ENCODE peak calls at places on chromosomes 5 and 9, in five cellular contexts. One of them, this sample, is unnamed.

GRCh38 chr5:159519365-159519764 is 189.1 kb upstream of the IL12B start:
- DNase-seq in PC-3: no peak
- DNase-seq in NT2/D1: no peak
- DNase-seq in neural progenitor cell: no peak
- DNase-seq in GM12878: no peak
- DNase-seq in this sample: no peak

GRCh38 chr5:3197699-3198098 is 397.9 kb upstream of the IRX1 start:
- DNase-seq in neural progenitor cell: peak; percentile 84
- DNase-seq in GM12878: no peak
- DNase-seq in PC-3: no peak
- DNase-seq in NT2/D1: peak; percentile 8
- DNase-seq in this sample: no peak

GRCh38 chr9:134629061-134629585 is 12.5 kb upstream of the COL5A1 start:
- DNase-seq in NT2/D1: no peak
- DNase-seq in GM12878: no peak
- DNase-seq in neural progenitor cell: no peak
- DNase-seq in PC-3: no peak
- DNase-seq in this sample: no peak

GRCh38 chr9:2857564-2858198 is 13.8 kb upstream of the PUM3 start:
- DNase-seq in neural progenitor cell: peak; percentile 84
- DNase-seq in GM12878: peak; percentile 37
- DNase-seq in NT2/D1: peak; percentile 66
- DNase-seq in PC-3: peak; percentile 75
- DNase-seq in this sample: peak; percentile 93

GRCh38 chr9:79969383-79969782 is 397.6 kb downstream of the TLE4 start:
- DNase-seq in PC-3: no peak
- DNase-seq in NT2/D1: no peak
- DNase-seq in GM12878: no peak
- DNase-seq in neural progenitor cell: no peak
- DNase-seq in this sample: no peak

GRCh38 chr9:17401858-17402257 is 177.0 kb upstream of the SH3GL2 start:
- DNase-seq in PC-3: peak; percentile 6
- DNase-seq in NT2/D1: no peak
- DNase-seq in neural progenitor cell: no peak
- DNase-seq in GM12878: no peak
- DNase-seq in this sample: no peak

GRCh38 chr9:36818965-36819870 is 214.8 kb downstream of the PAX5 start:
- DNase-seq in neural progenitor cell: peak; percentile 69
- DNase-seq in GM12878: no peak
- DNase-seq in PC-3: no peak
- DNase-seq in NT2/D1: no peak
- DNase-seq in this sample: no peak

GRCh38 chr9:91246842-91247241 is 114.9 kb downstream of the AUH start:
- DNase-seq in GM12878: no peak
- DNase-seq in neural progenitor cell: peak; percentile 23
- DNase-seq in PC-3: no peak
- DNase-seq in NT2/D1: no peak
- DNase-seq in this sample: no peak

GRCh38 chr9:114075602-114076001 is 2.5 kb downstream of the AMBP start:
- DNase-seq in GM12878: no peak
- DNase-seq in PC-3: no peak
- DNase-seq in neural progenitor cell: no peak
- DNase-seq in NT2/D1: no peak
- DNase-seq in this sample: no peak

GRCh38 chr5:982377-983237 is 26.0 kb upstream of the NKD2 start:
- DNase-seq in GM12878: no peak
- DNase-seq in PC-3: peak; percentile 23
- DNase-seq in neural progenitor cell: peak; percentile 60
- DNase-seq in NT2/D1: peak; percentile 32
- DNase-seq in this sample: no peak

GRCh38 chr9:35611230-35611797 is 6.3 kb downstream of the TESK1 start:
- DNase-seq in NT2/D1: no peak
- DNase-seq in GM12878: no peak
- DNase-seq in neural progenitor cell: peak; percentile 66
- DNase-seq in PC-3: peak; percentile 47
- DNase-seq in this sample: peak; percentile 70

GRCh38 chr9:16245756-16246440 is 624.6 kb downstream of the BNC2 start:
- DNase-seq in neural progenitor cell: no peak
- DNase-seq in NT2/D1: no peak
- DNase-seq in GM12878: no peak
- DNase-seq in PC-3: peak; percentile 18
- DNase-seq in this sample: peak; percentile 62

GRCh38 chr9:91100878-91101450 is 260.8 kb downstream of the AUH start:
- DNase-seq in NT2/D1: no peak
- DNase-seq in GM12878: no peak
- DNase-seq in PC-3: no peak
- DNase-seq in neural progenitor cell: no peak
- DNase-seq in this sample: no peak

GRCh38 chr5:165149439-165149838 is 1644.0 kb downstream of the MAT2B start:
- DNase-seq in neural progenitor cell: peak; percentile 44
- DNase-seq in GM12878: no peak
- DNase-seq in PC-3: no peak
- DNase-seq in NT2/D1: no peak
- DNase-seq in this sample: no peak

GRCh38 chr9:129570450-129571297 is 50.2 kb downstream of the C9orf50 start:
- DNase-seq in NT2/D1: no peak
- DNase-seq in GM12878: no peak
- DNase-seq in neural progenitor cell: peak; percentile 68
- DNase-seq in PC-3: peak; percentile 80
- DNase-seq in this sample: peak; percentile 94

GRCh38 chr5:80246995-80247729 is 8.7 kb downstream of the SERINC5 start:
- DNase-seq in GM12878: peak; percentile 44
- DNase-seq in neural progenitor cell: peak; percentile 82
- DNase-seq in NT2/D1: no peak
- DNase-seq in PC-3: peak; percentile 76
- DNase-seq in this sample: peak; percentile 89

GRCh38 chr5:131096774-131097695 is 68.0 kb downstream of the HINT1 start:
- DNase-seq in NT2/D1: no peak
- DNase-seq in GM12878: no peak
- DNase-seq in neural progenitor cell: no peak
- DNase-seq in PC-3: no peak
- DNase-seq in this sample: peak; percentile 9

GRCh38 chr5:943201-943873 is 50.7 kb downstream of the TRIP13 start:
- DNase-seq in PC-3: no peak
- DNase-seq in NT2/D1: no peak
- DNase-seq in GM12878: no peak
- DNase-seq in neural progenitor cell: no peak
- DNase-seq in this sample: no peak

GRCh38 chr5:176628406-176629228 is 1.7 kb downstream of the SNCB start:
- DNase-seq in PC-3: peak; percentile 37
- DNase-seq in neural progenitor cell: no peak
- DNase-seq in NT2/D1: no peak
- DNase-seq in GM12878: no peak
- DNase-seq in this sample: no peak
- H3K27me3 ChIP-seq in PC-3: peaks cover 13% of the 10 kb centered on the region
- H3K27me3 ChIP-seq in neural progenitor cell: peaks cover 87% of the 10 kb centered on the region
- H3K27me3 ChIP-seq in NT2/D1: peaks cover 39% of the 10 kb centered on the region
- H3K27me3 ChIP-seq in GM12878: peaks cover 9% of the 10 kb centered on the region
- H3K27me3 ChIP-seq in this sample: peaks cover 55% of the 10 kb centered on the region

GRCh38 chr9:130661461-130662098 is 2.8 kb upstream of the PRDM12 start:
- DNase-seq in NT2/D1: no peak
- DNase-seq in GM12878: no peak
- DNase-seq in PC-3: no peak
- DNase-seq in neural progenitor cell: peak; percentile 58
- DNase-seq in this sample: peak; percentile 25
- H3K4me3 ChIP-seq in NT2/D1: peak overlapping the region; percentile 30
- H3K4me3 ChIP-seq in GM12878: no peak overlapping the region
- H3K4me3 ChIP-seq in PC-3: no peak overlapping the region
- H3K4me3 ChIP-seq in neural progenitor cell: peak overlapping the region; percentile 52
- H3K4me3 ChIP-seq in this sample: no peak overlapping the region

GRCh38 chr5:33092719-33093118 is 348.0 kb upstream of the TARS1 start:
- DNase-seq in PC-3: no peak
- DNase-seq in GM12878: no peak
- DNase-seq in NT2/D1: no peak
- DNase-seq in neural progenitor cell: no peak
- DNase-seq in this sample: no peak
- H3K9ac ChIP-seq in PC-3: no peak overlapping the region
- H3K9ac ChIP-seq in GM12878: no peak overlapping the region
- H3K9ac ChIP-seq in NT2/D1: no peak overlapping the region
- H3K9ac ChIP-seq in neural progenitor cell: no peak overlapping the region
- H3K9ac ChIP-seq in this sample: peak overlapping the region; percentile 43

GRCh38 chr5:170601608-170602007 is 97.8 kb downstream of the KCNIP1 start:
- DNase-seq in neural progenitor cell: no peak
- DNase-seq in NT2/D1: no peak
- DNase-seq in PC-3: no peak
- DNase-seq in GM12878: no peak
- DNase-seq in this sample: no peak

GRCh38 chr5:170603101-170603500 is 99.3 kb downstream of the KCNIP1 start:
- DNase-seq in GM12878: no peak
- DNase-seq in PC-3: no peak
- DNase-seq in neural progenitor cell: no peak
- DNase-seq in NT2/D1: no peak
- DNase-seq in this sample: no peak

GRCh38 chr5:170597876-170598275 is 94.1 kb downstream of the KCNIP1 start:
- DNase-seq in NT2/D1: no peak
- DNase-seq in GM12878: no peak
- DNase-seq in PC-3: no peak
- DNase-seq in neural progenitor cell: no peak
- DNase-seq in this sample: no peak

GRCh38 chr5:170606939-170607338 is 103.1 kb downstream of the KCNIP1 start:
- DNase-seq in GM12878: no peak
- DNase-seq in neural progenitor cell: peak; percentile 58
- DNase-seq in NT2/D1: no peak
- DNase-seq in PC-3: no peak
- DNase-seq in this sample: no peak

GRCh38 chr5:170603578-170604565 is 100.1 kb downstream of the KCNIP1 start:
- DNase-seq in neural progenitor cell: peak; percentile 90
- DNase-seq in GM12878: no peak
- DNase-seq in NT2/D1: peak; percentile 50
- DNase-seq in PC-3: peak; percentile 58
- DNase-seq in this sample: peak; percentile 39
- H3K27me3 ChIP-seq in neural progenitor cell: peaks cover 4% of the 10 kb centered on the region
- H3K27me3 ChIP-seq in GM12878: peaks cover 4% of the 10 kb centered on the region
- H3K27me3 ChIP-seq in NT2/D1: peaks cover 61% of the 10 kb centered on the region
- H3K27me3 ChIP-seq in PC-3: no peaks in the 10 kb centered on the region
- H3K27me3 ChIP-seq in this sample: peaks cover 47% of the 10 kb centered on the region

GRCh38 chr5:72205431-72206009 is 98.2 kb downstream of the MAP1B start:
- DNase-seq in NT2/D1: no peak
- DNase-seq in PC-3: no peak
- DNase-seq in neural progenitor cell: no peak
- DNase-seq in GM12878: no peak
- DNase-seq in this sample: peak; percentile 60
- H3K4me3 ChIP-seq in NT2/D1: no peak overlapping the region
- H3K4me3 ChIP-seq in PC-3: no peak overlapping the region
- H3K4me3 ChIP-seq in neural progenitor cell: no peak overlapping the region
- H3K4me3 ChIP-seq in GM12878: no peak overlapping the region
- H3K4me3 ChIP-seq in this sample: peak overlapping the region; percentile 4

GRCh38 chr5:52727001-52727400 is 60.7 kb upstream of the ITGA1 start:
- DNase-seq in neural progenitor cell: no peak
- DNase-seq in NT2/D1: no peak
- DNase-seq in PC-3: no peak
- DNase-seq in GM12878: no peak
- DNase-seq in this sample: peak; percentile 41

GRCh38 chr5:52728686-52729085 is 59.0 kb upstream of the ITGA1 start:
- DNase-seq in neural progenitor cell: no peak
- DNase-seq in GM12878: no peak
- DNase-seq in PC-3: no peak
- DNase-seq in NT2/D1: no peak
- DNase-seq in this sample: no peak

GRCh38 chr5:52725781-52726180 is 61.9 kb upstream of the ITGA1 start:
- DNase-seq in GM12878: no peak
- DNase-seq in neural progenitor cell: no peak
- DNase-seq in PC-3: no peak
- DNase-seq in NT2/D1: no peak
- DNase-seq in this sample: peak; percentile 30

GRCh38 chr5:52728201-52728600 is 59.5 kb upstream of the ITGA1 start:
- DNase-seq in GM12878: no peak
- DNase-seq in neural progenitor cell: no peak
- DNase-seq in PC-3: peak; percentile 43
- DNase-seq in NT2/D1: no peak
- DNase-seq in this sample: no peak

DNA sequence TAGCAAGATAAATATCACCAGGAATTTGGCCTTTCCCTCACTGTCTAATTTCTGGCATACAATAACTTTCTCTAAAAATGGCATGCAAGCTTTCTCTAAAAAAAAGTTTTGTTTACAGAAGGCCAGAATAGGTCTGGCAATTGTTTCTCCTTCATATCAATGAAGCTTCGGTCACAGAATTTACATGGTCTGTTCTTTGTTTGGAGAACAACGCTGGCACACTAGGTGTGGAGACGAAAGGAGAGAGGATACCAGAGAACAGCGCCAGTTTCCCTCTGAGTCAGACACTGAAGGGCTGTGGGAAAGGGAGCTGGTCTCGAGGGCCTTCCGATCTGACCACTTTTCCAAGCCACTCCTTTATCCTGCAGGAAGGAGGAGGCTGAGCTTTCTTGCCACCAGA is 60.1 kb upstream of the ITGA1 start:
- DNase-seq in GM12878: no peak
- DNase-seq in neural progenitor cell: no peak
- DNase-seq in PC-3: peak; percentile 84
- DNase-seq in NT2/D1: no peak
- DNase-seq in this sample: peak; percentile 84
- H3K9ac ChIP-seq in GM12878: no peak overlapping the region
- H3K9ac ChIP-seq in neural progenitor cell: no peak overlapping the region
- H3K9ac ChIP-seq in PC-3: peak overlapping the region; percentile 95
- H3K9ac ChIP-seq in NT2/D1: no peak overlapping the region
- H3K9ac ChIP-seq in this sample: peak overlapping the region; percentile 56

DNA sequence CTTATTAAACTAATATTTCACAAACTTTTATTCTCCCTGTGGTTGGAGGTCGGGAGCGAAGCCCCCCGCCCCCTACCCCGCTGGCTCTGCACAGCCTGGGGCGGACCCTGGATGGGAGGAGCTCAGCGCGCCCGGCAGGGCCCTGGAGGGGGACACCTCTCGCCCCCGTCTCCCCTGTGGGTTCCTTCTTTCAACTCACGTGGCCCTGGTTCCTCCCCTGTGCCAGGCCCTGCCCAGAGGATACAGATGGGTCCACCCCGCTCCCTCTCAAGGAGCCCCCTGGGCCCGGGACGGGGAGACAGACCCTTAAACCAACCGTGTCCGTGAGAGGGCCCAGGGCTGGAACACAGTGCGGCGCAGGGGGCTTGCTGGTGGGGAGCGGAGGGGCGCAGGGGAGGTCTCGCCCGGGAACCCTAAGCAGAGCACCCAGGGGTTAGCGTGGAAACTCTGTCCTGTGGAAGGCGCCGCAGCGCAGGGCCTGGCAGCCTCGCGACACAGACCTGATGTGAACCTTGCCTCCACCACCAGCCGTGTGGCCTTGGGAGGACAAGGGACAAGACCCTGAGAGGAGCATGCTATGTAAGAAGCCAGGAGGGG is 103.7 kb upstream of the MVB12B start:
- DNase-seq in neural progenitor cell: no peak
- DNase-seq in NT2/D1: no peak
- DNase-seq in GM12878: no peak
- DNase-seq in PC-3: no peak
- DNase-seq in this sample: no peak
- H3K27me3 ChIP-seq in neural progenitor cell: no peaks in the 10 kb centered on the region
- H3K27me3 ChIP-seq in NT2/D1: peaks cover 9% of the 10 kb centered on the region
- H3K27me3 ChIP-seq in GM12878: peaks cover 3% of the 10 kb centered on the region
- H3K27me3 ChIP-seq in PC-3: peaks cover 3% of the 10 kb centered on the region
- H3K27me3 ChIP-seq in this sample: peaks cover 42% of the 10 kb centered on the region

DNA sequence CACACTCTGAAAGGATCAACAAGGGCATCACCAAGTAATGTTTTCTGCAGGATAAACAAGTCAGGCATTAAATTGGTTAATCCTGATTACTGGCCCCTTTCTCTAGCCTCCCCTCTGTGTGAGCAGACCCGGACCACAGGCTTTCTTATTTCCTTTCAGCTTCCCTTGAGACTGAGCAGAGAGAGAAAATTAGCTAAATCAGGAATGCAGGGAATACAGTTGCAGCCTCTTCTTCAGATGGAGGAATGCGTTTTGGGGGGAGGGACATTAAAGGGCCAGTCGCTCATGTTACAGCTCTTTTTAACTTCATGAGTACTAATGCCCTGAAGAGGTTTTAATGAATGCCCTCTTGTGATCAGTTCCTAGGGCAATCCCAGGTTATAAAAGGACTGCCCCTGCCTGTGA is 19.8 kb downstream of the PCDHAC2 start:
- DNase-seq in GM12878: no peak
- DNase-seq in PC-3: no peak
- DNase-seq in neural progenitor cell: peak; percentile 94
- DNase-seq in NT2/D1: no peak
- DNase-seq in this sample: no peak
- H3K4me3 ChIP-seq in GM12878: no peak overlapping the region
- H3K4me3 ChIP-seq in PC-3: no peak overlapping the region
- H3K4me3 ChIP-seq in neural progenitor cell: no peak overlapping the region
- H3K4me3 ChIP-seq in NT2/D1: no peak overlapping the region
- H3K4me3 ChIP-seq in this sample: no peak overlapping the region